ENCODE peak calls at places on chromosomes 5 and 9, in five cellular contexts. A is esophagus squamous epithelium, O is left ventricle myocardium inferior, Y is body of pancreas, S is upper lobe of right lung. T is an unnamed sample.

GRCh38 chr9:126454795-126455194 is 128.2 kb downstream of the MVB12B start:
- DNase-seq in A (no peak), Y (no peak), O (no peak), S (no peak), T (no peak)

GRCh38 chr5:167770461-167770860 is 521.0 kb upstream of the WWC1 start:
- DNase-seq in Y (no peak), S (no peak), O (no peak), A (no peak), T (no peak)

GRCh38 chr5:17720070-17720469 is 85.8 kb downstream of the TAF11L14 start:
- DNase-seq in A (no peak), Y (no peak), S (no peak), O (no peak), T (no peak)

GRCh38 chr5:110968246-110969005 is 103.1 kb upstream of the TSLP start:
- DNase-seq in Y (no peak), O (no peak), A (no peak), S (no peak), T (no peak)

GRCh38 chr9:91483835-91484234 is 60.2 kb upstream of the NFIL3 start:
- DNase-seq in O (no peak), S (no peak), Y (no peak), A (no peak), T (no peak)

GRCh38 chr9:69542048-69542447 is 130.1 kb downstream of the APBA1 start:
- DNase-seq in A (no peak), Y (no peak), S (no peak), O (no peak), T (no peak)

GRCh38 chr5:147204576-147204975 is 30.2 kb upstream of the STK32A start:
- DNase-seq in S (no peak), O (no peak), Y (no peak), A (no peak), T (no peak)

GRCh38 chr9:71079451-71079850 is 42.0 kb downstream of the TRPM3 start:
- DNase-seq in S (no peak), O (no peak), Y (no peak), A (no peak), T (no peak)

GRCh38 chr5:88785396-88786216 is 97.4 kb downstream of the MEF2C start:
- DNase-seq in A (no peak), S (no peak), Y (peak; percentile 27), O (no peak), T (no peak)

GRCh38 chr9:83794051-83794450 is 23.5 kb downstream of the GKAP1 start:
- DNase-seq in O (no peak), S (no peak), A (no peak), Y (no peak), T (no peak)

GRCh38 chr9:89179535-89179919 is 909 bp upstream of the SHC3 start:
- DNase-seq in O (no peak), A (no peak), S (no peak), Y (no peak), T (no peak)

GRCh38 chr9:120894404-120895226 is 17.6 kb upstream of the PHF19 start:
- DNase-seq in S (no peak), A (no peak), Y (peak; percentile 32), O (peak; percentile 61), T (no peak)

GRCh38 chr5:135186662-135187522 is 152.9 kb upstream of the PITX1 start:
- DNase-seq in Y (no peak), A (no peak), S (no peak), O (no peak), T (no peak)

GRCh38 chr5:20023686-20024085 is 35.7 kb upstream of the CDH18 start:
- DNase-seq in A (no peak), Y (no peak), O (no peak), S (no peak), T (no peak)

GRCh38 chr5:65127181-65127901 is 354.4 kb downstream of the ADAMTS6 start:
- DNase-seq in S (no peak), A (no peak), O (no peak), Y (no peak), T (no peak)

GRCh38 chr5:67659288-67659687 is 462.7 kb upstream of the CD180 start:
- DNase-seq in Y (no peak), O (no peak), S (no peak), A (no peak), T (no peak)

GRCh38 chr9:459491-460444 is 245.1 kb downstream of the DOCK8 start:
- DNase-seq in O (no peak), A (no peak), S (no peak), Y (no peak), T (no peak)

GRCh38 chr5:34008721-34009120 is 871 bp upstream of the AMACR start:
- DNase-seq in O (no peak), A (no peak), Y (no peak), S (no peak), T (no peak)

GRCh38 chr9:120902286-120902685 is 24.3 kb downstream of the TRAF1 start:
- DNase-seq in S (no peak), Y (no peak), A (no peak), O (no peak), T (no peak)

GRCh38 chr5:159913481-159913880 is 2.8 kb upstream of the ADRA1B start:
- DNase-seq in Y (no peak), O (no peak), S (no peak), A (no peak), T (no peak)

GRCh38 chr9:3296536-3296935 is 229.3 kb downstream of the RFX3 start:
- DNase-seq in Y (no peak), S (no peak), A (no peak), O (no peak), T (no peak)

GRCh38 chr9:116149844-116150243 is 3.7 kb upstream of the PAPPA start:
- DNase-seq in O (no peak), A (no peak), Y (no peak), S (no peak), T (no peak)

GRCh38 chr5:139745121-139745799 is 50.3 kb upstream of the PSD2 start:
- DNase-seq in A (no peak), O (peak; percentile 32), Y (no peak), S (no peak), T (no peak)

GRCh38 chr9:125564641-125565040 is 142.4 kb downstream of the MAPKAP1 start:
- DNase-seq in S (no peak), A (no peak), Y (no peak), O (no peak), T (no peak)

GRCh38 chr9:114316605-114317230 is 6.2 kb upstream of the ORM1 start:
- DNase-seq in S (peak; percentile 33), Y (peak; percentile 7), O (no peak), A (no peak), T (no peak)

GRCh38 chr9:130770679-130771442 is 64.2 kb upstream of the ABL1 start:
- DNase-seq in O (no peak), Y (no peak), S (no peak), A (no peak), T (no peak)
- TF ChIP-seq CTCF in O (peak; percentile 76), Y (peak; percentile 63), S (peak; percentile 67), A (peak; percentile 55), T (peak; percentile 54)

DNA sequence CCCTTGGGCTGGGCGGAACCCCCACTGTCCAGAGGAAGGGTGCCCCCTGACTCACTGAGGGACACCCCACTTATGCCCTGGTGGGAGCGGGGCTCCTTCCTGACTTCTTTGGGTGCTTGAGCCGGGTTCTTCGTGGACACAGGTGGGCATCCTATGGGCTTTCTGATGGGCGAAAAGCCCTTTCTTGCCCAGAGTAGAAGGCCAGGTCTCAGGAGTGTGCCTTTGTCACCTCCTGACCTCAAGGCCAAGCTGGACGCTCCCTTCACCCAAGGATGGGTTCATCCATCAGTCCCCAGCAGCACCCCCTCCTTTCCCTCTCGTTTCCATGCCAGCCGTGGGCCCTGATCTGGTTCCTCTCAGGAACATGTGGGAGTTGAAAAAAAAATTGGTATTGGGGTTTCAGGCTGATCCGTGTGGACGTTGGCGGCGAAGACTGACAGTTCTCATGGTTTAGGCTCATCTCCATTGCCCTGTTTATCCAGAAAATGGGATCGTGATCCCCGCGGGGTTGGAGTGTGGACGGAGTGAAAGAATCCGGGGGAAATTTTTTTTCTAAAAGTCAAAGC is 707 bp downstream of the SLC25A25 start:
- DNase-seq in A (no peak), S (peak; percentile 71), Y (no peak), O (no peak), T (no peak)
- H3K27ac ChIP-seq in A (peak overlapping the region; percentile 99), S (peak overlapping the region; percentile 87), Y (peak overlapping the region; percentile 96), O (peak overlapping the region; percentile 99), T (peak overlapping the region; percentile 92)

GRCh38 chr9:78563269-78563668 is 266.3 kb downstream of the PSAT1 start:
- DNase-seq in S (no peak), Y (no peak), O (no peak), A (no peak), T (no peak)
- TF ChIP-seq CTCF in S (no peak), Y (no peak), O (no peak), A (no peak), T (no peak)

GRCh38 chr5:103262422-103262871 is 3.9 kb downstream of the MACIR start:
- DNase-seq in O (no peak), A (no peak), Y (no peak), S (no peak), T (no peak)
- H3K27ac ChIP-seq in O (peak overlapping the region; percentile 28), A (no peak overlapping the region), Y (peak overlapping the region; percentile 45), S (no peak overlapping the region), T (no peak overlapping the region)

GRCh38 chr9:133151601-133152525 is 11.9 kb downstream of the GBGT1 start:
- DNase-seq in A (no peak), S (peak; percentile 62), O (no peak), Y (no peak), T (no peak)

GRCh38 chr9:133151041-133151440 is 12.7 kb downstream of the GBGT1 start:
- DNase-seq in S (peak; percentile 64), Y (no peak), O (no peak), A (no peak), T (no peak)

GRCh38 chr9:133148351-133149129 is 15.2 kb downstream of the GBGT1 start:
- DNase-seq in O (peak; percentile 66), Y (peak; percentile 66), S (peak; percentile 88), A (no peak), T (peak; percentile 81)

GRCh38 chr9:133147412-133148271 is 16.1 kb downstream of the GBGT1 start:
- DNase-seq in Y (peak; percentile 86), S (peak; percentile 90), O (peak; percentile 78), A (no peak), T (peak; percentile 87)

DNA sequence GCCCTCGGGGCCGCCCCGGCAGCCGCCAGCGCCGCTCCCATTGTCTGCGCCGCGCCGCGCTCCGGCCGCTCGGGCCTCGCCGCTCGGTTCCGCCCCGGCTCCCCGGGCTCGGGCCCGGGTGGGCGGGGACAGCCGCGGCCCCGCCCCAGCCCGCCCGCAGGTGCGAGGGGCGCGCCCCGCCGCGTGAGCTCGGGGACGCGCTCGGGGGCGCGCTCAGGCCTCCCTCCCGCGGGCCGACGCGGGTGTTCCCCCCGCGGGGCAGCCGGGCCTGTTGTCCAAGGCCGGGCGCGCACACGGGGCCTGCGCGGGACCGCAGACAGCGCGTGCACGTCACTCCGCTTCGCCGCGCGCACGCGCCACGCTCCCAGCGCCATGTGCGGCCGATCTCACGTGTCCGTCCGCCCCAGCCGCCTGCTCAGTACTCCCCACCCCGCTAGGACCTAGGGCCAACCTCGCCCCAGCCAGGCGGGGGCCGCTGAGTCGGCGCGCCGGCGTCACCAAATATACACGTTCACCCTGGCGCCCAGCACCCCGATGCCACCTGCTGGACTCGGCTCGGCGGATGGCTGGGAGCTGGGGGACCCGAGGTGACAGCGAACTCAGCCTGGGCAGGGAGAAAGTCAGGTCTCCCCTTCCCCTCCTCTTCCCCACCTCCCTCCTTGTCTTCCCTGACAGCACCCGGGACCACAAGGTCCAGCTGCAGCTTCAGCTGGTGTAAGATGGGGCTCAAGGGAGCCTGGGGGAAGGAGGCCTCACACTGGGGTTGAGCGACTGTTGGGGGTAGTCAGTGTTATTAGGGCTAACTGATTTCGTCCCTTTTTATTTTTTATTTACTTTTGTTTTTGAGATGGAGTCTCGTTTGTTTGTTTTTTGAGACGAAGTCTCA is 14.3 kb downstream of the GBGT1 start:
- DNase-seq in A (peak; percentile 53), O (peak; percentile 89), S (peak; percentile 96), Y (peak; percentile 93), T (peak; percentile 94)
- TF ChIP-seq CTCF in A (peak; percentile 49), O (peak; percentile 47), S (peak; percentile 33), Y (peak; percentile 60), T (peak; percentile 41)

GRCh38 chr5:1103093-1103492 is 8.8 kb downstream of the SLC12A7 start:
- DNase-seq in Y (no peak), S (no peak), O (no peak), A (no peak), T (no peak)
- H3K27ac ChIP-seq in Y (peak overlapping the region; percentile 73), S (no peak overlapping the region), O (peak overlapping the region; percentile 98), A (peak overlapping the region; percentile 22), T (peak overlapping the region; percentile 46)

T was measured in lower lobe of right lung.